ENCODE peak calls at places on chromosomes 6 and 20, in nine cellular contexts. G is NCI-H2171; K is heart right ventricle; X is NCI-H524; D is cardiac muscle cell; Y is activated CD8-positive, alpha-beta memory T cell treated with anti-CD3 and anti-CD28 coated beads for 4 hours; O is stimulated activated CD8-positive, alpha-beta memory T cell treated with anti-CD3 and anti-CD28 coated beads, Interleukin-12 subunit alpha, Interleukin-12 subunit beta, amount 100 ng/mL, for 4 hours; B is OCI-M1; C is progenitor cell of endocrine pancreas. I is an unnamed sample.

GRCh38 chr20:34907616-34908469 is 31.4 kb downstream of the ACSS2 start:
- DNase-seq in G (peak; percentile 43), K (peak; percentile 72), X (peak; percentile 59), D (peak; percentile 90), Y (no peak), O (no peak), B (peak; percentile 21), C (no peak), I (no peak)

GRCh38 chr6:118710616-118711015 is 59.2 kb upstream of the CEP85L start:
- DNase-seq in G (no peak), K (no peak), X (no peak), D (no peak), Y (no peak), O (no peak), B (no peak), C (no peak), I (no peak)

GRCh38 chr6:163489584-163489983 is 75.1 kb downstream of the QKI start:
- DNase-seq in G (no peak), K (no peak), X (no peak), D (no peak), Y (no peak), O (no peak), B (no peak), C (no peak), I (no peak)

GRCh38 chr20:5230544-5230943 is 86.2 kb downstream of the PROKR2 start:
- DNase-seq in G (no peak), K (no peak), X (no peak), D (no peak), Y (no peak), O (no peak), B (no peak), C (no peak), I (no peak)

GRCh38 chr6:35499372-35499771 is 2.5 kb upstream of the TEAD3 start:
- DNase-seq in G (no peak), K (no peak), X (no peak), D (no peak), Y (no peak), O (no peak), B (no peak), C (no peak), I (no peak)

GRCh38 chr6:10411915-10412164 is 3.0 kb downstream of the TFAP2A start:
- DNase-seq in G (no peak), K (no peak), X (peak; percentile 22), D (no peak), Y (no peak), O (no peak), B (no peak), C (no peak), I (no peak)

GRCh38 chr20:63498950-63499332 is at the start of gene EEF1A2:
- DNase-seq in G (peak; percentile 91), K (no peak), X (no peak), D (no peak), Y (no peak), O (peak; percentile 25), B (no peak), C (peak; percentile 23), I (peak; percentile 53)

GRCh38 chr20:44495257-44495656 is 19.6 kb downstream of the TTPAL start:
- DNase-seq in G (no peak), K (no peak), X (no peak), D (peak; percentile 73), Y (no peak), O (no peak), B (peak; percentile 13), C (no peak), I (no peak)

GRCh38 chr6:55512904-55513303 is 66.1 kb downstream of the HMGCLL1 start:
- DNase-seq in G (no peak), K (no peak), X (no peak), D (no peak), Y (no peak), O (no peak), B (no peak), C (no peak), I (no peak)

GRCh38 chr6:125471703-125472102 is 169.9 kb upstream of the HDDC2 start:
- DNase-seq in G (no peak), K (no peak), X (no peak), D (no peak), Y (no peak), O (no peak), B (peak; percentile 65), C (no peak), I (no peak)

GRCh38 chr6:50120300-50120699 is 70.6 kb upstream of the DEFB112 start:
- DNase-seq in G (no peak), K (no peak), X (no peak), D (no peak), Y (no peak), O (no peak), B (no peak), C (no peak), I (no peak)

GRCh38 chr6:102619585-102619984 is 1226.1 kb downstream of the GRIK2 start:
- DNase-seq in G (no peak), K (no peak), X (peak; percentile 1), D (peak; percentile 9), Y (no peak), O (no peak), B (peak; percentile 56), C (no peak), I (no peak)

GRCh38 chr6:142833054-142833453 is 111.9 kb downstream of the HIVEP2 start:
- DNase-seq in G (no peak), K (no peak), X (no peak), D (peak; percentile 83), Y (no peak), O (no peak), B (no peak), C (no peak), I (no peak)

GRCh38 chr6:149990672-149991402 is 27.1 kb downstream of the ULBP1 start:
- DNase-seq in G (no peak), K (no peak), X (peak; percentile 40), D (no peak), Y (no peak), O (no peak), B (no peak), C (peak; percentile 25), I (no peak)

GRCh38 chr6:156622185-156622584 is 155.0 kb upstream of the ARID1B start:
- DNase-seq in G (no peak), K (no peak), X (no peak), D (no peak), Y (no peak), O (no peak), B (no peak), C (no peak), I (no peak)

GRCh38 chr20:2302369-2302768 is 6.6 kb downstream of the TGM3 start:
- DNase-seq in G (no peak), K (no peak), X (no peak), D (no peak), Y (no peak), O (no peak), B (peak; percentile 13), C (no peak), I (no peak)

GRCh38 chr6:73263570-73263909 is 544 bp upstream of the KHDC1 start:
- DNase-seq in G (no peak), K (no peak), X (no peak), D (peak; percentile 3), Y (no peak), O (no peak), B (no peak), C (no peak), I (no peak)

GRCh38 chr6:10531513-10531912 is 10.4 kb downstream of the GCNT2 start:
- DNase-seq in G (no peak), K (no peak), X (no peak), D (no peak), Y (no peak), O (no peak), B (peak; percentile 69), C (no peak), I (no peak)

GRCh38 chr6:169864148-169865030 is 113.0 kb downstream of the ERMARD start:
- DNase-seq in G (peak; percentile 92), K (no peak), X (peak; percentile 15), D (no peak), Y (no peak), O (no peak), B (no peak), C (no peak), I (no peak)

GRCh38 chr20:35286077-35286898 is 1.7 kb upstream of the EIF6 start:
- DNase-seq in G (no peak), K (no peak), X (no peak), D (no peak), Y (no peak), O (no peak), B (no peak), C (no peak), I (no peak)

GRCh38 chr20:60921021-60921622 is 330.9 kb upstream of the CDH4 start:
- DNase-seq in G (no peak), K (peak; percentile 29), X (no peak), D (no peak), Y (no peak), O (no peak), B (no peak), C (peak; percentile 64), I (no peak)

GRCh38 chr20:62122659-62123449 is 579 bp downstream of the LSM14B start:
- DNase-seq in G (peak; percentile 73), K (peak; percentile 23), X (peak; percentile 43), D (peak; percentile 48), Y (no peak), O (peak; percentile 27), B (peak; percentile 30), C (peak; percentile 53), I (peak; percentile 35)

GRCh38 chr6:75849329-75850025 is 100.4 kb downstream of the MYO6 start:
- DNase-seq in G (no peak), K (no peak), X (no peak), D (no peak), Y (no peak), O (no peak), B (no peak), C (no peak), I (no peak)

GRCh38 chr6:128209771-128210170 is 308.9 kb upstream of the THEMIS start:
- DNase-seq in G (no peak), K (no peak), X (no peak), D (peak; percentile 82), Y (no peak), O (no peak), B (no peak), C (no peak), I (no peak)

GRCh38 chr6:158474961-158475343 is 84.9 kb upstream of the TMEM181 start:
- DNase-seq in G (no peak), K (no peak), X (no peak), D (peak; percentile 35), Y (no peak), O (no peak), B (no peak), C (no peak), I (no peak)

GRCh38 chr6:137892271-137892708 is 25.2 kb downstream of the TNFAIP3 start:
- DNase-seq in G (no peak), K (no peak), X (no peak), D (peak; percentile 54), Y (no peak), O (no peak), B (no peak), C (no peak), I (no peak)

GRCh38 chr6:131135244-131136020 is at the start of gene AKAP7:
- DNase-seq in G (no peak), K (peak; percentile 61), X (peak; percentile 47), D (peak; percentile 88), Y (peak; percentile 26), O (peak; percentile 36), B (peak; percentile 80), C (peak; percentile 78), I (peak; percentile 28)

GRCh38 chr6:13762648-13763441 is 51.2 kb upstream of the RANBP9 start:
- DNase-seq in G (peak; percentile 7), K (no peak), X (no peak), D (peak; percentile 95), Y (no peak), O (no peak), B (peak; percentile 81), C (no peak), I (no peak)

GRCh38 chr6:87791982-87792381 is 89.9 kb upstream of the AKIRIN2 start:
- DNase-seq in G (no peak), K (no peak), X (peak; percentile 87), D (no peak), Y (no peak), O (no peak), B (no peak), C (no peak), I (no peak)

GRCh38 chr6:25278557-25278913 is 639 bp upstream of the CARMIL1 start:
- DNase-seq in G (no peak), K (no peak), X (no peak), D (no peak), Y (no peak), O (no peak), B (no peak), C (no peak), I (no peak)

GRCh38 chr20:45323731-45324130 is 15.6 kb upstream of the MATN4 start:
- DNase-seq in G (no peak), K (no peak), X (no peak), D (no peak), Y (no peak), O (no peak), B (no peak), C (no peak), I (no peak)

I was measured in T-helper 9 cell.